ENCODE peak calls at places on chromosomes 13 and 19, in six cellular contexts. P is PC-3, A is MM.1S, K is HCT116, Y is GM23248, G is SK-N-SH. L is an unnamed sample.

GRCh38 chr13:92463134-92463533 is 763.5 kb upstream of the GPC6 start:
- DNase-seq in P (no peak), A (no peak), K (no peak), Y (no peak), G (no peak), L (no peak)

GRCh38 chr19:35531291-35531690 is 2.0 kb upstream of the GAPDHS start:
- DNase-seq in P (peak), A (no peak), K (no peak), Y (no peak), G (no peak), L (peak)

GRCh38 chr19:47786566-47786965 is 8.1 kb downstream of the SELENOW start:
- DNase-seq in P (no peak), A (no peak), K (no peak), Y (no peak), G (no peak), L (no peak)

GRCh38 chr19:56637976-56638555 is 4.9 kb upstream of the SMIM17 start:
- DNase-seq in P (peak), A (peak), K (no peak), Y (peak), G (no peak), L (peak)

GRCh38 chr13:21898461-21898860 is 227.6 kb downstream of the FGF9 start:
- DNase-seq in P (no peak), A (no peak), K (no peak), Y (no peak), G (no peak), L (no peak)

GRCh38 chr19:35240322-35240721 is 8.5 kb upstream of the LSR start:
- DNase-seq in P (no peak), A (peak), K (no peak), Y (no peak), G (no peak), L (no peak)

GRCh38 chr13:73063166-73063565 is 4.4 kb downstream of the KLF5 start:
- DNase-seq in P (peak), A (no peak), K (no peak), Y (no peak), G (no peak), L (no peak)

GRCh38 chr13:97223711-97224461 is 1.8 kb downstream of the MBNL2 start:
- DNase-seq in P (peak), A (peak), K (peak), Y (peak), G (no peak), L (peak)

GRCh38 chr13:82407321-82407720 is 1475.0 kb downstream of the SLITRK1 start:
- DNase-seq in P (no peak), A (no peak), K (no peak), Y (no peak), G (no peak), L (no peak)

DNA sequence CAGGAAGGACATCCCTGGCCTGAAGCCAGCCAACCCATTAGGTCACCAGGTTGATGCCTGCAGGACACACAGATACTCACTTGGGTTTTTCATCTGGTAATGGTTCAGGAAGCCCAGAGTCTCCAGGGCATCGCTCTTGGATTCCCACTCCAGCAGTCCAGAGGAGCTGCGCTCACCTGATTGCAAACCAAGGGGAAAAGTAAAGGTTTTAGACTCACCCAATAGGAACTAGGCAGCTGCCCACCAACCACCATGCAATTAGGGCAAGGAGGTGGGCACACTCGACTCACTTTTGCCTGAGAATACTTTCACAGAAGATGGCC is 5.7 kb upstream of the ECH1 start:
- DNase-seq in P (no peak), A (no peak), K (no peak), Y (no peak), G (peak), L (no peak)
- H3K4me2 ChIP-seq in P (peak), A (no peak), K (no peak), Y (no peak), G (peak), L (no peak)

GRCh38 chr19:41620171-41620570 is 6.7 kb downstream of the CEACAM4 start:
- DNase-seq in P (no peak), A (no peak), K (no peak), Y (no peak), G (no peak), L (no peak)
- TF ChIP-seq EZH2phosphoT487 in P (no peak), A (no peak), K (no peak), Y (no peak), G (no peak), L (no peak)

DNA sequence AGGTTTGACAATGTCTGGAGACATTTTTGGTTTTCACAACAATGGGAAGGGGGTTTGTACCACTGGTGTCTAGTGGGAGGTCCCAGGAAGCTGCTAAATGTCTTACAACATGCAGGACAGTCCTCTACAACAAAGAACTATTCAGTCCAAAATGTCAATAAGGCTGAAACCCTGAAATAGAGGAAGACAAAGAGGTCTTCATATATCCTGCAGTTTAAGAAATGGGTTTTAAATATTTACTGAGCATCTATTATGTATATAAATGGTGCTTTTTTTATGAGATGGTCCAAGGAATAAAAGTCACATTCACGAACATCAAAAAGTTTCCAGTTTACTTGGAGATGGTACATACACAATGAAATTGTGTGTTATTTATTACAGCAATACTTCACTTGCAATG is 107.3 kb downstream of the AKAP11 start:
- DNase-seq in P (no peak), A (no peak), K (no peak), Y (no peak), G (no peak), L (no peak)
- H3K9ac ChIP-seq in P (no peak), A (no peak), K (no peak), Y (no peak), G (no peak), L (no peak)

DNA sequence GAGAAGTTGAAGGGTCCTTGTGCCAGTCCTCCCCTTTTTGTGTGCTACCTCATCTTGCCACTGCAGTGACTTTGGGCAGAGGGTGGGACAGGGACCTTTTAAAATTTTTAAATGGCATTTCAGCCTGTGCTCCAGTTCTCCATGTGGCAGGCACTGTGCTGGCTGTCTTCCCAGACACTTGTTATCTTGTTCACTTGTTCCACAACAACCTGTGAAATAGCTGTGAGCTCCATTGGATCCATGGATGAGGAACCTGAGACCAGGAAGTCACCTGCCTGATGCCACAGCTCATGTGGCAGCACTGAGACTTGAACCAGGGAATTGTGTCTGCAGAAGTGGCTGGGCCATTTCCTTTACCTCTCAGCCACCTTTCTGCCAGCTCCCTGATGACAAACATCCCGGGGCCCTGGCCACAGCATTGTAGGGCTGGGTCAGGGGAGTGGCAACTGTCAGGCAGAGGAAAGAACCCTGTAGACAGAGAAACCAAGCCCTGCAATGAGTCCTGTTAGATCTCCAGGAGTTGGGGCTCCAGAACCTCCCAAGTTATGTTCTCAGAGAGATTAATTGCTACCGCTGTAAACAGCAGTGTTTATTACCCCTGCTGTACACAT is 6.4 kb downstream of the EGLN2 start:
- DNase-seq in P (no peak), A (no peak), K (no peak), Y (no peak), G (no peak), L (no peak)
- H3K4me2 ChIP-seq in P (no peak), A (no peak), K (no peak), Y (no peak), G (no peak), L (no peak)

GRCh38 chr13:110121312-110122083 is 185.5 kb downstream of the COL4A1 start:
- DNase-seq in P (no peak), A (no peak), K (no peak), Y (no peak), G (no peak), L (no peak)
- TF ChIP-seq EZH2phosphoT487 in P (no peak), A (no peak), K (no peak), Y (no peak), G (no peak), L (no peak)

DNA sequence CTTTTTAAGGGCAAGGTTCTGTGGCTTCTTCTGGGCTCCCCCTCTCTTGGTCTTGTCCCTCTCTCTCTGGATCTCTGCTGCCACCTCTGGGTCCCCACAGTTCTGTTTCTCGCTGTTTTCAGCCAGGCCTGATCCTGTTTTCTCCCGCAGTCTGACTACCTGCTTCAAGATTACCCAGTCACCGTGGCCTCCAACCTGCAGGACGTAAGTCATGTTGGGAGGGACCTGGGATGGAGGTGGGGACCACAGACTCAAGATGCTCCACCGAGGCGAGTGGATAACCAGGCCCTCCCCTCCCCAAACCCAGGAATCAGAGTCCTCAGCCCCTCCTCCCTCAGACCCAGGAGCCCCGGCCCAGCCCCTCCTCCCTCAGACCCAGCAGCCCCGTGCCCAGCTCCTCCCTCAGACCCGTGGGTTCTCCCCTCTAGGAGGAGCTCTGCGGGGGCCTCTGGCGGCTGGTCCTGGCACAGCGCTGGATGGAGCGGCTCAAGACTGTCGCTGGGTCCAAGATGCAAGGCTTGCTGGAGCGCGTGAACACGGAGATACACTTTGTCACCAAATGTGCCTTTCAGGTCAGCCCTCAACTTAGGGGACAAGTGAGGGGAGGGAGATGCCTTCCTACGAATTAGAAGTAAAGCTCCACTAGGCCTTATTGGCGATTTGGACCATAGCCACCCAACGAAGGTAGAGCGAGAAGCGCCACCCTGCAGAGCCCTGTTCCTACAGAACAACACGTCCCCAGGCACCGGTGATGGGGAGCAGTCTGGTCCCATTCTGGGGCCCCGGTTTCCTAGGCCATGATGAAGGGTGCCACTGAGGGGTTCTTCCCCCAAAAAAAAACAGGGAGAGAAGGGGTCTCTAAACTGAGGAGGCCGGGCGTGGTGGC is 2.2 kb downstream of the FLT3LG start:
- DNase-seq in P (no peak), A (no peak), K (no peak), Y (peak), G (peak), L (peak)
- H3K9ac ChIP-seq in P (no peak), A (no peak), K (peak), Y (no peak), G (no peak), L (no peak)

DNA sequence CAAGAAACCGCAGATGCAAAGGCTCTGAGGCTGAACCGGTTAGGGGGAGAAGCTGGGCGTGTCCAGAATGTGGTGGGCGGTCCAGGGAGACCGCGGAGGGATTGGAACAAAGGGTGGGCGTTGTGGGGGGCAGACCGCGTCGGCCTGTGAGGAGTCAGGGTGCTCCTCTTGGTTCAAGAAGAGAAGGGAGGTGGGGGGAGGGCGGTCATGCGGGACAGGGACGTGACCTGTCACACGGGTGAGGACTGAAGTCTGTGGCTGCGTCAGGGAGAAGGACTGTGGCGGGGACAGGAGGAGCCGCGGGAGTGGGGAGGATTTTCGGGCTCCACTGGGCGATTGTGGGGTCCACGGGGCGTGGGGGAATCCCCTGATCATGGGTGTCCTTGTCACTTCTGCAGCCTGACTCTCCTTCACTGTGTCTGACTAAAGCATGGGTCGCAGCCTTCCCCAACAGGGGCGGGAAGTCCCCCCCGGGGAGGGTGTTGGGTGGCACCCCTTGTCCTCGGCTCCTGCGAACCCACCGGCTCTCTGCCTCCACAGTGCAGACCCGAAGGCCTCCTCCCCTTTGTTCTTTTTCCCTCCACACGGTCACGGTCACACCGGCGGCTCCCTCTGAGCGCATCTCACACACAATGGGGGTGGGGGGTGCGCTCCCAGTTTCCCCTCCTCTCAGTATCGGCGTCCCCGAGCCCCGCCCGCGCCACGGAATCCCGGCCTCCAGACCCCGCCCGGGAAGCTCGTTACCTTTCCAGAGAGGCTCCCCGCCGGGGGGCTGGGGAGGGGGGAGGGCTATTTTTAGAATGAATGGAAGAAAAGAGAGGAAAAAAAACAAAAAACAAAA is 16.4 kb upstream of the KCNN1 start:
- DNase-seq in P (no peak), A (no peak), K (no peak), Y (peak), G (no peak), L (peak)
- H3K4me2 ChIP-seq in P (peak), A (peak), K (peak), Y (no peak), G (no peak), L (peak)

L was measured in neural progenitor cell.